ENCODE peak calls at places on chromosomes 4 and X, in five cellular contexts. Y, A, E, C and R are unnamed samples.

GRCh38 chr4:3252831-3253641 is 4.1 kb downstream of the MSANTD1 start:
- DNase-seq in Y (no peak), E (no peak), C (no peak), A (no peak), R (no peak)

GRCh38 chr4:142043509-142043908 is 407.1 kb downstream of the IL15 start:
- DNase-seq in E (no peak), A (no peak), C (no peak), Y (peak), R (peak)

GRCh38 chr4:138898282-138898681 is 117.3 kb upstream of the NOCT start:
- DNase-seq in Y (no peak), C (no peak), A (no peak), E (no peak), R (no peak)

GRCh38 chrX:129359269-129359668 is 164.0 kb downstream of the SMARCA1 start:
- DNase-seq in A (no peak), E (no peak), C (no peak), Y (no peak), R (no peak)

GRCh38 chr4:128516568-128516967 is 229.0 kb upstream of the PGRMC2 start:
- DNase-seq in A (no peak), E (no peak), Y (peak), C (no peak), R (peak)

GRCh38 chr4:48787031-48787430 is 7.0 kb upstream of the FRYL start:
- DNase-seq in Y (no peak), A (no peak), C (no peak), E (no peak), R (no peak)

GRCh38 chr4:100016191-100016590 is 66.1 kb upstream of the H2AZ1 start:
- DNase-seq in C (no peak), E (no peak), Y (peak), A (no peak), R (peak)

GRCh38 chr4:153634737-153635353 is 49.2 kb upstream of the TLR2 start:
- DNase-seq in A (no peak), C (no peak), E (peak), Y (no peak), R (no peak)

GRCh38 chr4:70874268-70875156 is 27.7 kb upstream of the MOB1B start:
- DNase-seq in A (no peak), E (no peak), C (no peak), Y (no peak), R (no peak)

GRCh38 chr4:183840311-183840710 is 64.8 kb upstream of the STOX2 start:
- DNase-seq in A (peak), C (peak), E (peak), Y (peak), R (no peak)

GRCh38 chr4:57136281-57136680 is 26.1 kb upstream of the IGFBP7 start:
- DNase-seq in C (no peak), E (no peak), A (no peak), Y (no peak), R (no peak)

GRCh38 chr4:8516996-8517550 is 63.1 kb upstream of the GPR78 start:
- DNase-seq in E (no peak), C (no peak), A (no peak), Y (no peak), R (no peak)

GRCh38 chrX:103584606-103585005 is 709 bp upstream of the TCEAL4 start:
- DNase-seq in E (peak), C (no peak), Y (no peak), A (no peak), R (no peak)

GRCh38 chr4:45693746-45694145 is 430.1 kb downstream of the GABRG1 start:
- DNase-seq in Y (no peak), E (peak), A (no peak), C (no peak), R (no peak)

GRCh38 chrX:108020631-108021030 is 24.2 kb upstream of the VSIG1 start:
- DNase-seq in C (no peak), E (peak), Y (no peak), A (peak), R (no peak)

GRCh38 chr4:84952004-84952403 is 14.5 kb downstream of the WDFY3 start:
- DNase-seq in A (no peak), C (no peak), E (no peak), Y (no peak), R (peak)

GRCh38 chr4:126628933-126629332 is 1003.8 kb upstream of the INTU start:
- DNase-seq in A (no peak), C (no peak), Y (no peak), E (no peak), R (no peak)

GRCh38 chr4:104726002-104726401 is 231.3 kb upstream of the CXXC4 start:
- DNase-seq in C (no peak), A (no peak), E (no peak), Y (no peak), R (no peak)

GRCh38 chrX:129932792-129933321 is 26.9 kb downstream of the UTP14A start:
- DNase-seq in C (no peak), Y (no peak), E (no peak), A (no peak), R (no peak)

GRCh38 chrX:10135561-10136399 is 21.0 kb upstream of the CLCN4 start:
- DNase-seq in Y (no peak), E (no peak), A (no peak), C (no peak), R (no peak)

GRCh38 chr4:4426511-4427477 is 39.9 kb downstream of the NSG1 start:
- DNase-seq in C (no peak), A (no peak), E (peak), Y (no peak), R (no peak)

GRCh38 chrX:13607356-13607995 is 38.1 kb downstream of the EGFL6 start:
- DNase-seq in C (no peak), Y (no peak), A (no peak), E (no peak), R (no peak)

GRCh38 chr4:172683016-172683415 is 485.6 kb upstream of the GALNT7 start:
- DNase-seq in C (no peak), A (no peak), E (no peak), Y (no peak), R (no peak)

GRCh38 chrX:65871671-65872311 is 168.1 kb downstream of the VSIG4 start:
- DNase-seq in Y (no peak), A (no peak), C (no peak), E (peak), R (no peak)

GRCh38 chr4:168221298-168221697 is 97.3 kb downstream of the DDX60 start:
- DNase-seq in C (no peak), A (no peak), Y (peak), E (no peak), R (peak)

GRCh38 chr4:116603096-116603495 is 482.3 kb downstream of the TRAM1L1 start:
- DNase-seq in A (no peak), Y (no peak), C (no peak), E (no peak), R (no peak)

GRCh38 chrX:42944381-42944998 is 166.5 kb upstream of the PPP1R2C start:
- DNase-seq in Y (no peak), C (no peak), E (no peak), A (peak), R (no peak)

GRCh38 chrX:132266583-132267355 is 47.5 kb upstream of the RAP2C start:
- DNase-seq in A (no peak), Y (peak), E (no peak), C (no peak), R (no peak)

GRCh38 chr4:108170729-108171540 is 2.2 kb upstream of the LEF1 start:
- DNase-seq in Y (no peak), A (no peak), C (no peak), E (no peak), R (no peak)

GRCh38 chrX:53263597-53264094 is 17.7 kb downstream of the IQSEC2 start:
- DNase-seq in A (peak), C (no peak), Y (no peak), E (no peak), R (no peak)

GRCh38 chr4:123661080-123661737 is 264.6 kb downstream of the SPRY1 start:
- DNase-seq in C (no peak), Y (no peak), A (no peak), E (peak), R (no peak)

GRCh38 chr4:85942107-85942506 is 417.7 kb downstream of the MAPK10 start:
- DNase-seq in Y (no peak), A (no peak), E (no peak), C (no peak), R (no peak)

GRCh38 chr4:188439641-188440311 is 300.5 kb downstream of the TRIML1 start:
- DNase-seq in E (no peak), Y (no peak), A (no peak), C (no peak), R (no peak)

GRCh38 chrX:151825927-151826471 is 86.7 kb upstream of the MAGEA4 start:
- DNase-seq in E (peak), Y (peak), C (no peak), A (no peak), R (peak)

GRCh38 chrX:13489451-13489850 is 80.0 kb upstream of the EGFL6 start:
- DNase-seq in C (no peak), Y (no peak), E (no peak), A (no peak), R (no peak)